ENCODE peak calls at places on chromosome 3, in seven cellular contexts. One of them, this sample, is unnamed.

GRCh38 chr3:179613807-179614206 is 9.2 kb downstream of the NDUFB5 start:
- DNase-seq in Peyer's patch: no peak
- DNase-seq in body of pancreas: no peak
- DNase-seq in HCT116: no peak
- DNase-seq in IMR-90: peak; percentile 57
- DNase-seq in sigmoid colon: no peak
- DNase-seq in GM12878: no peak
- DNase-seq in this sample: no peak

GRCh38 chr3:186216903-186217819 is 108.3 kb upstream of the ETV5 start:
- DNase-seq in Peyer's patch: no peak
- DNase-seq in body of pancreas: no peak
- DNase-seq in HCT116: no peak
- DNase-seq in IMR-90: no peak
- DNase-seq in sigmoid colon: no peak
- DNase-seq in GM12878: no peak
- DNase-seq in this sample: no peak

GRCh38 chr3:154181127-154181691 is 60.0 kb downstream of the ARHGEF26 start:
- DNase-seq in Peyer's patch: no peak
- DNase-seq in body of pancreas: no peak
- DNase-seq in HCT116: no peak
- DNase-seq in IMR-90: no peak
- DNase-seq in sigmoid colon: peak; percentile 63
- DNase-seq in GM12878: no peak
- DNase-seq in this sample: no peak

GRCh38 chr3:148955544-148956346 is 35.6 kb upstream of the GYG1 start:
- DNase-seq in Peyer's patch: no peak
- DNase-seq in body of pancreas: peak; percentile 60
- DNase-seq in HCT116: peak; percentile 48
- DNase-seq in IMR-90: peak; percentile 95
- DNase-seq in sigmoid colon: peak; percentile 90
- DNase-seq in GM12878: no peak
- DNase-seq in this sample: peak; percentile 38

GRCh38 chr3:38004415-38005075 is 14.0 kb downstream of the VILL start:
- DNase-seq in Peyer's patch: peak; percentile 85
- DNase-seq in body of pancreas: peak; percentile 85
- DNase-seq in HCT116: peak; percentile 54
- DNase-seq in IMR-90: peak; percentile 59
- DNase-seq in sigmoid colon: peak; percentile 82
- DNase-seq in GM12878: no peak
- DNase-seq in this sample: peak; percentile 78

GRCh38 chr3:78462021-78462420 is 1305.8 kb downstream of the ROBO1 start:
- DNase-seq in Peyer's patch: no peak
- DNase-seq in body of pancreas: no peak
- DNase-seq in HCT116: no peak
- DNase-seq in IMR-90: no peak
- DNase-seq in sigmoid colon: no peak
- DNase-seq in GM12878: no peak
- DNase-seq in this sample: no peak

GRCh38 chr3:141276398-141276797 is 44.8 kb downstream of the PXYLP1 start:
- DNase-seq in Peyer's patch: no peak
- DNase-seq in body of pancreas: no peak
- DNase-seq in HCT116: no peak
- DNase-seq in IMR-90: no peak
- DNase-seq in sigmoid colon: no peak
- DNase-seq in GM12878: no peak
- DNase-seq in this sample: no peak

GRCh38 chr3:152574461-152575079 is 260.4 kb upstream of the P2RY1 start:
- DNase-seq in Peyer's patch: no peak
- DNase-seq in body of pancreas: peak; percentile 24
- DNase-seq in HCT116: peak; percentile 38
- DNase-seq in IMR-90: peak; percentile 51
- DNase-seq in sigmoid colon: no peak
- DNase-seq in GM12878: peak; percentile 26
- DNase-seq in this sample: peak; percentile 41

GRCh38 chr3:65422154-65422553 is 616.6 kb downstream of the MAGI1 start:
- DNase-seq in Peyer's patch: no peak
- DNase-seq in body of pancreas: no peak
- DNase-seq in HCT116: no peak
- DNase-seq in IMR-90: no peak
- DNase-seq in sigmoid colon: no peak
- DNase-seq in GM12878: no peak
- DNase-seq in this sample: no peak

GRCh38 chr3:10519236-10519635 is 13.8 kb upstream of the ATP2B2 start:
- DNase-seq in Peyer's patch: peak; percentile 12
- DNase-seq in body of pancreas: no peak
- DNase-seq in HCT116: no peak
- DNase-seq in IMR-90: no peak
- DNase-seq in sigmoid colon: peak; percentile 33
- DNase-seq in GM12878: no peak
- DNase-seq in this sample: peak; percentile 56

DNA sequence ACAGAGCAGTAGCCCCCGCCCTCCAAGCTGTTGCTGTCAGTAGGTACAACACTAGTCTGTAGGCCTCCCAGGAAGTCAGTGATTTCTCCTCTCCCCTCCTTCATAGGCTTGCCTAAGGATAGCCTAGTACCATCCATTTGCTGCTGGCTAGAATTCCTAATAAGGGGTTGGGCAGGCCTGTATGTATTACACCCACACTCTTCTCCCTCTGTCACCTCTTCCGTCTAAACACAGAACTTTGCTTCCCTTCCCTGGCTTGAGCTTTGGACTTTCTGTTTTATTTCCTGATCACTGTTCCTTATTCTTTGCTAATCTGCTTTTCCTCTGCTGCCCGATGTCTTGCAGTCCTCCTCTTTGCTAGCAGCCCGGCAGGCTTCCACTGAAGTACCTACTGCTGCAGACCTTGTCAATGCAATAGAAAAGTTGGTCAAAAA is 93.4 kb upstream of the UMPS start:
- DNase-seq in Peyer's patch: peak; percentile 64
- DNase-seq in body of pancreas: no peak
- DNase-seq in HCT116: no peak
- DNase-seq in IMR-90: no peak
- DNase-seq in sigmoid colon: no peak
- DNase-seq in GM12878: no peak
- DNase-seq in this sample: no peak
- TF ChIP-seq POLR2A in Peyer's patch: peak; percentile 85
- TF ChIP-seq POLR2A in body of pancreas: no peak
- TF ChIP-seq POLR2A in HCT116: no peak
- TF ChIP-seq POLR2A in IMR-90: no peak
- TF ChIP-seq POLR2A in sigmoid colon: no peak
- TF ChIP-seq POLR2A in GM12878: no peak
- TF ChIP-seq POLR2A in this sample: no peak

DNA sequence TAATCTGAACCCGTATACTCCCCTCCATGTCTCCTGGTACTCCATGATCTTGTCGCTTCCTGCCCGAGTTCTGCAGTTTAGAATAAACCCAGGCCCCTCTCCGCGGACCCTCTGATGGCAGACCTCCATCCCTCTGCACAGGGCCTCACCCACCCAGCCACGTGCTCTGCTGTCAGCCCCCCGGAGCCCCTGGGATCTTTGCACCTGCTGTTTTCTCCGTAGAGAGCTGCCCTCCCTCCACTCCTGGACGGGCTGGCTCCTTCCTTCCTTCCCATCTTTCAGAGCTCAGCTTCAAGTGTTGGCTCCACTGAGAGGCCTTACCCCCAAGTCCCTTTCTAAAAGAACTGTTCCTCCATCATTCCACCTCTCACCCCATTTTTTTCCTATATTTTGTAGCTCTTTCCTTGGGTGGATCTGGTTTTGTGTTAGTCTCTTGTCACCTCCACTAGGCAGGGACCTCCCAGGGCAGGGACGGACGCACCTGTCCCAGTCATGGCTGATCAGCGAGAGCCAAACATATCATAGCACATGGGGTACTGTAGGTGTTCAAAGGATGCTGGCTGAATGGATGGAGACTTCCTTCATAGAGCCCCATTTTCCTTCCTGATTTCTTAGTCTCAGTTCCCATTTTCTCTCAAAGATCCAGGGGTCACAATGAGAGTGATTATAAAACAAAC is 106.6 kb downstream of the VGLL4 start:
- DNase-seq in Peyer's patch: no peak
- DNase-seq in body of pancreas: no peak
- DNase-seq in HCT116: no peak
- DNase-seq in IMR-90: no peak
- DNase-seq in sigmoid colon: peak; percentile 57
- DNase-seq in GM12878: no peak
- DNase-seq in this sample: no peak
- TF ChIP-seq CTCF in Peyer's patch: no peak
- TF ChIP-seq CTCF in body of pancreas: no peak
- TF ChIP-seq CTCF in HCT116: no peak
- TF ChIP-seq CTCF in IMR-90: no peak
- TF ChIP-seq CTCF in sigmoid colon: no peak
- TF ChIP-seq CTCF in GM12878: no peak
- TF ChIP-seq CTCF in this sample: no peak

GRCh38 chr3:146368882-146369523 is 100.4 kb downstream of the PLSCR2 start:
- DNase-seq in Peyer's patch: no peak
- DNase-seq in body of pancreas: no peak
- DNase-seq in HCT116: no peak
- DNase-seq in IMR-90: no peak
- DNase-seq in sigmoid colon: no peak
- DNase-seq in GM12878: no peak
- DNase-seq in this sample: no peak
- TF ChIP-seq POLR2A in Peyer's patch: no peak
- TF ChIP-seq POLR2A in body of pancreas: no peak
- TF ChIP-seq POLR2A in HCT116: no peak
- TF ChIP-seq POLR2A in IMR-90: no peak
- TF ChIP-seq POLR2A in sigmoid colon: no peak
- TF ChIP-seq POLR2A in GM12878: no peak
- TF ChIP-seq POLR2A in this sample: no peak

DNA sequence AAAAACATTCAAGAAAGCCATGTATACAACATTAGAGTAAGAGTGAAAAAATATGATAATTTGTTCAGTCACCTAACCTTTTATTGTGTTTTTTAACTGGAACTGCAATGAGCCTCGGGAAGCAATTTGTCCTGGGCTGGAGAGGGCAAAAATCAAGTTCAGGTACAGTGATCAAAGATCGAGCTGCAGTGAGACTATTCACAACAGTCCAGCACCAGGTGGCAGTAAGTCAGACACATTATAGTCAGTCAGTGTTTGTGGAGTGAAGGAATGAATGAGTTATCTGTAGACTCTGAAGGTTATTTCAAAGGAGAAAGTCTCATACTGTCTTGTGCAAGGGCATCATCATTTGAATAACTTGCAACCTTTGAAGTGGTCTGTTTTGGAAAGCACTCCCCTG is 116.6 kb downstream of the CHDH start:
- DNase-seq in Peyer's patch: no peak
- DNase-seq in body of pancreas: no peak
- DNase-seq in HCT116: no peak
- DNase-seq in IMR-90: no peak
- DNase-seq in sigmoid colon: no peak
- DNase-seq in GM12878: no peak
- DNase-seq in this sample: no peak
- TF ChIP-seq CTCF in Peyer's patch: no peak
- TF ChIP-seq CTCF in body of pancreas: no peak
- TF ChIP-seq CTCF in HCT116: peak; percentile 24
- TF ChIP-seq CTCF in IMR-90: no peak
- TF ChIP-seq CTCF in sigmoid colon: no peak
- TF ChIP-seq CTCF in GM12878: peak; percentile 34
- TF ChIP-seq CTCF in this sample: no peak

This sample was measured in lower leg skin.